ENCODE peak calls at places on chromosomes 11 and 22, in six cellular contexts. Y, F, W, Z, M and J are unnamed samples.

GRCh38 chr11:112159098-112159761 is 4.7 kb downstream of the IL18 start:
- DNase-seq in W (no peak), M (no peak), Y (no peak), Z (no peak), F (no peak), J (no peak)

GRCh38 chr11:67119577-67120391 is 721 bp downstream of the KDM2A start:
- DNase-seq in Z (no peak), M (no peak), W (peak), Y (no peak), F (peak), J (no peak)

GRCh38 chr22:47106806-47107205 is 344.4 kb downstream of the TBC1D22A start:
- DNase-seq in M (no peak), Y (no peak), W (no peak), Z (no peak), F (no peak), J (no peak)

GRCh38 chr22:17100621-17101020 is 15.8 kb downstream of the IL17RA start:
- DNase-seq in W (no peak), F (no peak), Y (no peak), M (no peak), Z (no peak), J (no peak)

GRCh38 chr11:65516135-65516968 is 8.5 kb upstream of the SCYL1 start:
- DNase-seq in Z (no peak), W (no peak), Y (no peak), M (no peak), F (no peak), J (no peak)

GRCh38 chr11:18769802-18770456 is 21.7 kb downstream of the PTPN5 start:
- DNase-seq in Z (no peak), M (no peak), Y (peak), W (no peak), F (no peak), J (peak)

GRCh38 chr11:102920118-102920684 is 35.3 kb downstream of the MMP13 start:
- DNase-seq in F (no peak), W (no peak), M (no peak), Y (peak), Z (no peak), J (no peak)

GRCh38 chr22:30239421-30240405 is 6.8 kb downstream of the LIF start:
- DNase-seq in Z (no peak), Y (no peak), M (peak), F (no peak), W (no peak), J (no peak)

GRCh38 chr11:107752954-107753822 is 41.3 kb upstream of the SLN start:
- DNase-seq in M (no peak), W (no peak), Z (no peak), Y (no peak), F (no peak), J (no peak)

GRCh38 chr11:107576497-107577086 is 11.1 kb upstream of the ALKBH8 start:
- DNase-seq in M (peak), Z (no peak), Y (no peak), F (peak), W (no peak), J (no peak)

GRCh38 chr11:22466809-22467208 is 128.6 kb downstream of the SLC17A6 start:
- DNase-seq in F (no peak), M (peak), W (no peak), Y (no peak), Z (peak), J (no peak)

GRCh38 chr11:112509300-112509699 is 248.6 kb upstream of the PLET1 start:
- DNase-seq in Z (no peak), M (no peak), W (no peak), Y (no peak), F (no peak), J (no peak)

GRCh38 chr11:64694821-64695365 is 28.1 kb downstream of the NRXN2 start:
- DNase-seq in W (no peak), Z (no peak), Y (no peak), F (peak), M (no peak), J (no peak)

GRCh38 chr11:122731500-122731913 is 76.0 kb downstream of the UBASH3B start:
- DNase-seq in Z (no peak), M (peak), F (no peak), W (no peak), Y (no peak), J (no peak)

GRCh38 chr22:42553475-42554361 is at the start of gene SERHL2:
- DNase-seq in M (peak), F (peak), Z (peak), W (peak), Y (peak), J (peak)

GRCh38 chr22:29840498-29840897 is 2.4 kb upstream of the ASCC2 start:
- DNase-seq in W (no peak), Z (no peak), Y (no peak), M (no peak), F (no peak), J (no peak)

GRCh38 chr22:19851291-19852176 is 3.1 kb downstream of the GNB1L start:
- DNase-seq in F (no peak), Y (no peak), W (no peak), Z (no peak), M (no peak), J (no peak)

GRCh38 chr11:115112779-115113178 is 391.4 kb downstream of the CADM1 start:
- DNase-seq in M (no peak), W (no peak), Z (no peak), F (no peak), Y (no peak), J (no peak)

GRCh38 chr11:45092901-45093760 is 53.3 kb upstream of the PRDM11 start:
- DNase-seq in W (no peak), F (no peak), Z (no peak), M (peak), Y (no peak), J (no peak)

GRCh38 chr22:30422481-30423295 is 2.9 kb upstream of the MTFP1 start:
- DNase-seq in M (peak), Z (no peak), F (peak), W (peak), Y (no peak), J (no peak)

GRCh38 chr11:36165638-36166389 is 123.4 kb downstream of the COMMD9 start:
- DNase-seq in Y (no peak), W (no peak), M (peak), F (no peak), Z (no peak), J (no peak)

GRCh38 chr22:29784451-29785361 is 17.5 kb downstream of the UQCR10 start:
- DNase-seq in F (no peak), Z (no peak), M (peak), Y (no peak), W (peak), J (no peak)

GRCh38 chr22:23065495-23066122 is 4.7 kb upstream of the GNAZ start:
- DNase-seq in F (peak), Y (no peak), M (no peak), W (peak), Z (no peak), J (no peak)

GRCh38 chr11:128802358-128802981 is 64.6 kb downstream of the KCNJ1 start:
- DNase-seq in Y (no peak), W (no peak), M (no peak), Z (no peak), F (no peak), J (no peak)

GRCh38 chr11:104410336-104410735 is 246.4 kb upstream of the PDGFD start:
- DNase-seq in M (no peak), Y (no peak), Z (no peak), W (no peak), F (no peak), J (no peak)

DNA sequence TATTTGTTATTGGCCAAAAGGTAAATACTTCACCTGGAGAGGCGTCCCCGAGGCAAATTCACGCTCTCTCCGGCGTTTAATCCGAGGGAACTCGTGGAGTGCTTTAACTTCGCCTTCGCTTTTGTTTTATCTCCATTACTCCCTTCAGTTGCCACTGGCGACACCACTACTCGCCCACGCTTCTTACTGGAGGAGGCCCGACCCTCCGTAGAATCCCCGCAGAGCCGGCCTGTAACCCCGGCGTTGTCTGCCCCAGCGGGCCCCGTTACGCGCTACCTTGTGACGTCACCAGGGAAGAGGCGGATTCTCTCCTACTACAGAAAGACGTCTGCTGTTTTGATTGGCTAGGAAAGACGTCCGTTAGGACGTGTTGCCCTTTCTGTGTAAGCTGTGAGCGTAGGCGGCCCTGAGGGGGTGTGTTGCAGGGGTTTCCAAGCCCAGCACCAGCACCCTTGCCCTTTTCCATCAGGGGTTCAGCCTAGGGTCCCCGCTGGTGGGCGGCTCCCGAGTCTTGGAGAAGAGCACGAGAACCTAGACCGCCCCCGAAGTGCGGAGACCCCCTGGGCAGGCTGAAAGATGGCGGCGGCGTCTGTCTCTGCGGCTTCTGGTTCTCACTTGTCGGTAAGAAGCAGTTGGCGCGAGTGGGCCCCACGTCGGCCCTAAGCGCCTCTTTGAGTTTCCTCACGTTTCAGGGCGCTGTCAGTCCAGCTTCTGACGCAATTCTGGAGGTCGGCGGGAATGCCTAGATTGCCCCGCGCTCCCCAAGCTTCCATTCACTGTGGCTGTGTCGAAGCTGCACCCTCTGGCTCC is at the start of gene CEP57:
- DNase-seq in W (peak), Z (peak), Y (peak), F (peak), M (peak), J (peak)
- TF ChIP-seq POLR2A in W (peak), Z (peak), Y (peak), F (peak), M (peak), J (no peak)

GRCh38 chr11:69155302-69156198 is at the start of gene SMIM38:
- DNase-seq in Z (no peak), Y (peak), F (no peak), M (no peak), W (no peak), J (peak)
- TF ChIP-seq POLR2A in Z (no peak), Y (peak), F (no peak), M (no peak), W (no peak), J (peak)

DNA sequence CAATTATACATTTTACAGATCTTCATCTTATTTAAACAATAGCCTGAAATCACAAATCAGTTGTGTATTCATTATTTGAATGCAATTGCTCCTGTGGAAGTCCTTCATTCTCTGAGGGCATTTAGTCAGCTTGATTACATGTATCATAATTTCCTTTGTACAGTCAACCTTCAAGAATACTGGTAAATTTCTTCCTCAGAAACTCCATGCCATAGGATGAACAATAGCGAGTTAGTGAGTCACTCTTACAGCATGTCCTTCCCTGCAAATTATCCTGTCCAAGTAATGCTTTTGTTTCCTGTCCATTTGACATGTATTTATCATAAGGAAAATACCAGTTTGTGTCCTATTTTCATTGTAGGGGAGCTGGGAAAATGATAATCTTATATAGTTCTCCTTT is 3.8 kb downstream of the OR10S1 start:
- DNase-seq in W (no peak), Y (no peak), Z (peak), F (no peak), M (peak), J (no peak)
- TF ChIP-seq POLR2A in W (no peak), Y (no peak), Z (no peak), F (no peak), M (no peak), J (no peak)

GRCh38 chr11:61536676-61537270 is 28.2 kb downstream of the LRRC10B start:
- DNase-seq in M (no peak), W (no peak), Z (no peak), Y (no peak), F (no peak), J (no peak)
- TF ChIP-seq POLR2A in M (no peak), W (no peak), Z (no peak), Y (no peak), F (no peak), J (no peak)

DNA sequence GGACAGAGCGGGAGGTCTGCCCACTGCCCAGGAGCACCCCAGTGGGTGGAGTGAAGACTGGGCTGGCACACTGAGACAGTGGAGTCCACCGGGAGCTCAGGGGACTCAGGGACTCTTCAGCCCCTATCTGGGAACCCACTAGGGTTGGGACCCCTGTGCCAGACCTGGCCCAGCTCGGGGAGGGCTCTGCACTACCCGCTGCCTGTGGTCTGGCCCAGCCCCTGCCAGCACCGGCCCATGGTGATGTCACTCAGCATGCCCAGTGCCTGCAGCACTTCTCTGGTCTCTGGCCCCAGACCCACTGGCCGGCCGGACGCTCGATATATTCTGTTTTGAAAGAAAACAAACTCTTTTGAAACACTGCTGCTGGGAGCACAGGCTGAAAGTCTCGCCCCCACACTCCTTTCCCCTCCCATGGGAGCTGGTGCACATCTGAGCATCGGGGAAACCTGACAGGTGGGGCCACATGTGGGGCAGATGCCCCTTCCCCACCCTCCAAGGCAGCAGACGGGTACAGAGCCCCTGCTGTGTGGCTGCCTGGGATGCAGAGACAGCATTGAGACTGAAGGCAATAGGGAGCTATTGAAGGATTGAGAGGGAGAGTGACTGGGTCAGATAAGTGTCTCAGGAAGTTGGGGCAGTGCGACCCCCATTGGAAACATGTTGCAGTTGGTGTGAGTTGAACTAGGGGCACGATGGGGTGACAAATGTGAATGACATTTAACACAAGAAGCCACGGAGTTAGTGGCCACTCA is 62.9 kb downstream of the MYEOV start:
- DNase-seq in M (no peak), W (no peak), Z (no peak), Y (no peak), F (no peak), J (no peak)
- TF ChIP-seq POLR2A in M (no peak), W (no peak), Z (no peak), Y (no peak), F (no peak), J (no peak)